ENCODE peak calls at places on chromosomes 13 and 19, in nine cellular contexts. H is stomach, L is sigmoid colon, W is tibial nerve, Z is A549, J is HepG2, G is transverse colon, E is GM12878, V is H1. O is an unnamed sample.

GRCh38 chr13:111909501-111909900 is 157.4 kb upstream of the SOX1 start:
- DNase-seq in G (no peak), E (no peak), W (no peak), L (peak), Z (no peak), V (no peak), H (no peak), J (no peak), O (no peak)

GRCh38 chr19:19474950-19475781 is 40.2 kb downstream of the TSSK6 start:
- DNase-seq in W (no peak), H (no peak), J (no peak), E (no peak), Z (no peak), V (no peak), G (no peak), L (no peak), O (no peak)

GRCh38 chr19:12453495-12453894 is 12.7 kb upstream of the ZNF443 start:
- DNase-seq in H (no peak), E (no peak), Z (no peak), V (no peak), W (no peak), J (no peak), L (no peak), G (peak), O (no peak)

GRCh38 chr13:86831084-86831483 is 840.1 kb upstream of the SLITRK5 start:
- DNase-seq in Z (no peak), L (no peak), V (no peak), E (no peak), W (no peak), H (no peak), J (no peak), G (no peak), O (no peak)

GRCh38 chr13:37277007-37277406 is 171.5 kb upstream of the CSNK1A1L start:
- DNase-seq in H (no peak), E (no peak), Z (no peak), G (no peak), V (no peak), W (no peak), L (no peak), J (no peak), O (no peak)

GRCh38 chr19:46860846-46861690 is at the start of gene ARHGAP35:
- DNase-seq in G (peak), J (no peak), W (no peak), L (no peak), H (no peak), Z (peak), E (no peak), V (no peak), O (peak)

GRCh38 chr19:41264581-41265375 is 606 bp downstream of the HNRNPUL1 start:
- DNase-seq in J (peak), G (peak), H (peak), E (no peak), V (no peak), L (peak), Z (peak), W (peak), O (peak)

GRCh38 chr13:32910530-32910929 is 105.7 kb upstream of the KL start:
- DNase-seq in H (no peak), W (no peak), L (no peak), V (no peak), E (no peak), Z (no peak), G (no peak), J (no peak), O (no peak)

GRCh38 chr19:48501446-48501960 is 10.1 kb downstream of the LMTK3 start:
- DNase-seq in H (peak), Z (peak), G (peak), L (no peak), J (peak), W (no peak), V (peak), E (peak), O (no peak)

GRCh38 chr19:12939292-12939606 is 840 bp downstream of the CALR start:
- DNase-seq in H (no peak), W (no peak), J (no peak), V (no peak), L (peak), G (peak), E (no peak), Z (no peak), O (no peak)

GRCh38 chr13:27969073-27969865 is at the start of gene CDX2:
- DNase-seq in H (peak), Z (no peak), G (peak), L (no peak), E (no peak), V (no peak), W (no peak), J (no peak), O (no peak)

GRCh38 chr19:30227661-30228112 is 144.5 kb upstream of the ZNF536 start:
- DNase-seq in W (peak), Z (peak), V (no peak), L (peak), E (no peak), H (peak), G (peak), J (peak), O (no peak)

GRCh38 chr13:99332456-99332855 is 25.3 kb upstream of the GPR183 start:
- DNase-seq in H (no peak), E (no peak), L (no peak), V (no peak), Z (no peak), J (peak), G (no peak), W (no peak), O (no peak)

GRCh38 chr19:41918653-41919244 is 9.5 kb downstream of the ERFL start:
- DNase-seq in E (no peak), H (no peak), L (no peak), W (no peak), J (no peak), V (no peak), Z (no peak), G (no peak), O (no peak)

GRCh38 chr13:40464349-40464748 is 202.1 kb downstream of the FOXO1 start:
- DNase-seq in J (no peak), V (no peak), L (no peak), H (no peak), G (no peak), Z (no peak), E (no peak), W (no peak), O (no peak)

GRCh38 chr19:2213799-2214198 is 22.3 kb downstream of the PLEKHJ1 start:
- DNase-seq in G (no peak), H (no peak), E (no peak), J (no peak), V (no peak), L (no peak), Z (no peak), W (no peak), O (no peak)

GRCh38 chr19:10332158-10332964 is 968 bp downstream of the RAVER1 start:
- DNase-seq in G (peak), E (no peak), L (no peak), W (no peak), Z (no peak), V (no peak), H (no peak), J (peak), O (no peak)

GRCh38 chr19:13017306-13018036 is 22.2 kb downstream of the NFIX start:
- DNase-seq in V (no peak), G (no peak), J (no peak), W (no peak), E (no peak), Z (no peak), H (no peak), L (no peak), O (no peak)

GRCh38 chr19:10662384-10663251 is 8.5 kb downstream of the ILF3 start:
- DNase-seq in L (no peak), G (no peak), H (no peak), Z (no peak), W (no peak), V (no peak), E (no peak), J (no peak), O (no peak)

GRCh38 chr13:47679391-47679790 is 321.7 kb downstream of the SUCLA2 start:
- DNase-seq in J (no peak), V (no peak), G (no peak), E (no peak), H (no peak), W (no peak), L (no peak), Z (no peak), O (no peak)

GRCh38 chr13:79810671-79811070 is 329.7 kb downstream of the NDFIP2 start:
- DNase-seq in Z (peak), E (no peak), V (no peak), W (no peak), L (no peak), H (no peak), G (no peak), J (no peak), O (no peak)

GRCh38 chr13:112688560-112689497 is 1.0 kb upstream of the ATP11A start:
- DNase-seq in J (peak), V (no peak), G (peak), Z (no peak), H (peak), E (no peak), W (peak), L (no peak), O (peak)

GRCh38 chr13:99967498-99967883 is 4.1 kb downstream of the ZIC5 start:
- DNase-seq in G (no peak), L (no peak), W (no peak), Z (no peak), H (no peak), E (no peak), J (no peak), V (no peak), O (no peak)

GRCh38 chr13:60721063-60721462 is 324.0 kb downstream of the TDRD3 start:
- DNase-seq in W (no peak), V (no peak), Z (no peak), H (no peak), G (no peak), J (no peak), E (no peak), L (no peak), O (no peak)

GRCh38 chr13:57633141-57633949 is 1.8 kb downstream of the PCDH17 start:
- DNase-seq in E (no peak), J (no peak), Z (no peak), H (peak), G (peak), L (peak), V (no peak), W (no peak), O (peak)

GRCh38 chr13:71758823-71759222 is 108.2 kb downstream of the DACH1 start:
- DNase-seq in W (no peak), V (no peak), J (no peak), G (no peak), L (no peak), Z (no peak), E (no peak), H (no peak), O (no peak)

GRCh38 chr13:73933795-73934194 is 200.4 kb downstream of the KLF12 start:
- DNase-seq in E (no peak), H (no peak), G (no peak), J (no peak), Z (no peak), L (no peak), V (no peak), W (no peak), O (no peak)

GRCh38 chr19:5054551-5055456 is 85.9 kb downstream of the KDM4B start:
- DNase-seq in G (no peak), E (no peak), H (no peak), L (no peak), W (no peak), Z (no peak), V (no peak), J (no peak), O (no peak)

GRCh38 chr13:113027095-113027494 is 58.1 kb downstream of the MCF2L start:
- DNase-seq in L (no peak), G (no peak), W (no peak), H (no peak), Z (no peak), E (no peak), J (no peak), V (no peak), O (no peak)

GRCh38 chr19:16384688-16385087 is 60.1 kb downstream of the KLF2 start:
- DNase-seq in W (no peak), L (peak), H (no peak), E (no peak), Z (no peak), J (no peak), G (no peak), V (no peak), O (no peak)

GRCh38 chr19:7068599-7068998 is 904 bp upstream of the ZNF557 start:
- DNase-seq in H (no peak), W (no peak), E (no peak), V (no peak), J (no peak), L (no peak), G (no peak), Z (no peak), O (no peak)
- H3K4me3 ChIP-seq in H (peak), W (no peak), E (peak), V (peak), J (peak), L (no peak), G (no peak), Z (peak), O (peak)

DNA sequence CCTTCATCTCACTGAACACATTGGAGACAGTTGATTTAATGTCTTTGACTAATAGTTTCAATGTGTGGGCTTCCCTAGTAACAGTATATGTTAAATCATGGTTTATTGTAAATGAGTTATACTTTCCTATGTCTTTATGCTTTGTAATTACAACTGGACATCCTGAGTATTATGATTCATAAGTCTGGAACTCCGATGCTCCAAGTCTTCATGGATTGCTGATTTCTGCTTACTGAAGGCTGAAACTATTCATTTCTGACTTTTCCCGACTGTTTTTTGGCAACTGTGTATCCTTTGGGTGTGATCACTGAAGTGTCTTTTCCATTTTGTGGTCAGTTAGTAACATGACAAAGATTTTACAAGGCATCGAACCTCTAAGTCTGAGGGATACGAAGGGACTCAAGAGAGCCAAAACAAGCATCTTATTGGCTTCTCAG is 20.0 kb upstream of the CD70 start:
- DNase-seq in W (no peak), E (no peak), Z (no peak), G (no peak), H (no peak), V (no peak), L (no peak), J (no peak), O (no peak)
- TF ChIP-seq EP300 in W (peak), E (no peak), Z (no peak), G (no peak), H (no peak), V (no peak), L (no peak), J (no peak), O (no peak)

GRCh38 chr19:51331193-51331592 is 10.7 kb downstream of the VSIG10L start:
- DNase-seq in Z (no peak), W (no peak), V (no peak), L (no peak), J (no peak), G (no peak), E (no peak), H (no peak), O (no peak)
- H3K4me3 ChIP-seq in Z (no peak), W (no peak), V (no peak), L (no peak), J (no peak), G (no peak), E (no peak), H (no peak), O (no peak)

DNA sequence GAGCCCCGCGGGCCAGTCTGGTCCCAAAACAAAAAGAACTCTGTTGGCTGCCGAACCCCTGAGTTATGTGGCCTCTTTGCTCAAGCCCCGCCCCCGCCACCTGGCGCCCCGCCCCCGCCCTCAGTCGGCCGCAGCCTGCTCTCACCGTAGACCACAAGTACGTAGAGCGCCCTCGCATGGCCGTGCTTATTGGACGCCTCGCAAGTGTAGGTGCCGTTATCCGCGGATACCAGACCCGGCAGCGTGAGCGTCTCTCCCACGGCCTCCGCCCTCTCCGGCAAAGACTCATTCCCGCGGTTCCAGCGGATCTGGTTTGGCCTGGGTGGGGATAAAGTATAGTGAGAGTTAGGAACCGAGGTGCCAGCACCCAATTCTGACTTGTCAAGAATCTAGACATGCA is 5.5 kb upstream of the ZNF428 start:
- DNase-seq in E (no peak), Z (no peak), L (no peak), H (peak), V (no peak), J (no peak), W (peak), G (peak), O (peak)
- TF ChIP-seq EP300 in E (no peak), Z (no peak), L (no peak), H (no peak), V (no peak), J (no peak), W (no peak), G (no peak), O (no peak)

GRCh38 chr19:44255705-44256411 is 3.8 kb upstream of the ZNF233 start:
- DNase-seq in Z (no peak), W (no peak), G (no peak), L (no peak), J (no peak), E (no peak), V (no peak), H (no peak), O (no peak)

GRCh38 chr19:44260695-44261446 is 1.2 kb downstream of the ZNF233 start:
- DNase-seq in G (no peak), E (no peak), V (no peak), W (no peak), H (no peak), J (peak), Z (no peak), L (no peak), O (no peak)

GRCh38 chr19:44258139-44258538 is 1.5 kb upstream of the ZNF233 start:
- DNase-seq in V (no peak), Z (no peak), H (no peak), W (no peak), E (no peak), J (no peak), L (no peak), G (no peak), O (no peak)

GRCh38 chr19:44258835-44259413 is 762 bp upstream of the ZNF233 start:
- DNase-seq in J (no peak), G (no peak), E (no peak), V (no peak), W (no peak), H (no peak), Z (no peak), L (no peak), O (no peak)

GRCh38 chr19:44260343-44260681 is 626 bp downstream of the ZNF233 start:
- DNase-seq in H (no peak), E (no peak), J (no peak), L (no peak), Z (no peak), W (no peak), G (peak), V (no peak), O (no peak)
- H3K4me3 ChIP-seq in H (peak), E (peak), J (peak), L (peak), Z (peak), W (no peak), G (no peak), V (peak), O (peak)

GRCh38 chr13:21703846-21704245 is 33.0 kb downstream of the FGF9 start:
- DNase-seq in H (no peak), E (no peak), G (no peak), V (no peak), J (no peak), L (no peak), W (no peak), Z (no peak), O (no peak)
- TF ChIP-seq EP300 in H (no peak), E (no peak), G (no peak), V (no peak), J (no peak), L (no peak), W (no peak), Z (no peak), O (no peak)

GRCh38 chr13:103883698-103884097 is 817.5 kb upstream of the SLC10A2 start:
- DNase-seq in J (no peak), L (no peak), W (no peak), V (no peak), Z (no peak), H (no peak), G (no peak), E (no peak), O (no peak)
- H3K4me3 ChIP-seq in J (no peak), L (no peak), W (no peak), V (no peak), Z (no peak), H (no peak), G (no peak), E (no peak), O (no peak)